ENCODE peak calls at places on chromosomes 3 and 15, in five cellular contexts. K, O, T, V and H are unnamed samples.
A peak's percentile ranks its signal among the peaks of the same experiment; 100 is the strongest.

GRCh38 chr3:142863965-142864924 is 24.6 kb downstream of the PCOLCE2 start:
- DNase-seq in K (no peak), T (no peak), O (peak; percentile 32), V (no peak), H (no peak)

GRCh38 chr15:101813803-101814534 is 2.0 kb downstream of the OR4F15 start:
- DNase-seq in V (no peak), T (no peak), K (no peak), O (no peak), H (no peak)

GRCh38 chr15:66323312-66323928 is 30.1 kb downstream of the DIS3L start:
- DNase-seq in T (no peak), V (no peak), K (peak; percentile 43), O (no peak), H (no peak)

GRCh38 chr3:195147649-195148121 is 123.3 kb downstream of the XXYLT1 start:
- DNase-seq in V (peak; percentile 37), K (no peak), T (peak; percentile 21), O (no peak), H (no peak)

GRCh38 chr3:168040624-168041208 is 55.0 kb downstream of the GOLIM4 start:
- DNase-seq in V (peak; percentile 90), O (peak; percentile 29), T (no peak), K (no peak), H (no peak)

GRCh38 chr3:119774419-119774818 is 7.5 kb upstream of the NR1I2 start:
- DNase-seq in T (no peak), K (no peak), O (no peak), V (no peak), H (no peak)

GRCh38 chr15:34362047-34362773 is 4.8 kb downstream of the LPCAT4 start:
- DNase-seq in O (peak; percentile 12), K (no peak), T (no peak), V (no peak), H (no peak)

GRCh38 chr3:122151480-122151879 is 32.0 kb upstream of the CASR start:
- DNase-seq in K (no peak), O (peak; percentile 66), V (no peak), T (no peak), H (no peak)

GRCh38 chr3:107699682-107700081 is 176.9 kb downstream of the BBX start:
- DNase-seq in O (peak; percentile 89), V (peak; percentile 23), T (no peak), K (no peak), H (no peak)

GRCh38 chr3:46062679-46063078 is 35.4 kb upstream of the XCR1 start:
- DNase-seq in T (no peak), O (no peak), K (no peak), V (no peak), H (no peak)

GRCh38 chr3:183626877-183627594 is 8.4 kb upstream of the KLHL24 start:
- DNase-seq in K (no peak), O (no peak), T (no peak), V (no peak), H (no peak)

GRCh38 chr3:166013073-166013679 is 176.0 kb upstream of the BCHE start:
- DNase-seq in V (peak; percentile 27), O (peak; percentile 18), T (no peak), K (peak; percentile 16), H (no peak)

GRCh38 chr15:48925714-48926223 is 38.0 kb downstream of the SHC4 start:
- DNase-seq in V (peak; percentile 81), O (peak; percentile 97), T (no peak), K (no peak), H (no peak)

GRCh38 chr3:88059380-88060160 is 515 bp downstream of the ZNF654 start:
- DNase-seq in T (peak; percentile 1), K (peak; percentile 18), O (no peak), V (no peak), H (no peak)

GRCh38 chr15:79858469-79858868 is 38.3 kb downstream of the MTHFS start:
- DNase-seq in K (no peak), V (peak; percentile 21), O (no peak), T (no peak), H (no peak)

GRCh38 chr15:92383528-92384326 is 10.0 kb upstream of the ST8SIA2 start:
- DNase-seq in T (no peak), K (peak; percentile 66), O (no peak), V (peak; percentile 30), H (peak; percentile 36)

GRCh38 chr15:43433661-43434303 is 59.2 kb downstream of the TP53BP1 start:
- DNase-seq in T (no peak), V (no peak), K (no peak), O (no peak), H (no peak)

GRCh38 chr15:41258706-41259471 is 27.8 kb downstream of the CHP1 start:
- DNase-seq in V (peak; percentile 62), O (peak; percentile 39), T (no peak), K (no peak), H (no peak)

GRCh38 chr3:74390121-74390870 is 224.2 kb downstream of the CNTN3 start:
- DNase-seq in V (no peak), O (no peak), T (no peak), K (no peak), H (no peak)

GRCh38 chr3:141331370-141332318 is 36.7 kb upstream of the ZBTB38 start:
- DNase-seq in K (no peak), V (peak; percentile 92), T (no peak), O (peak; percentile 89), H (no peak)

GRCh38 chr3:183534249-183534648 is 21.3 kb downstream of the KLHL6 start:
- DNase-seq in T (no peak), K (no peak), V (no peak), O (peak; percentile 40), H (no peak)

GRCh38 chr3:115660646-115661442 is 37.5 kb downstream of the GAP43 start:
- DNase-seq in T (no peak), K (no peak), O (no peak), V (no peak), H (no peak)

GRCh38 chr3:94308767-94309166 is 245.9 kb downstream of the NSUN3 start:
- DNase-seq in K (no peak), V (no peak), T (no peak), O (no peak), H (no peak)
- TF ChIP-seq CTCF in K (no peak), V (no peak), T (no peak), O (no peak), H (no peak)

GRCh38 chr3:55718956-55719355 is 231.8 kb upstream of the WNT5A start:
- DNase-seq in O (no peak), K (no peak), T (no peak), V (no peak), H (no peak)

GRCh38 chr3:55721716-55722484 is 234.8 kb upstream of the WNT5A start:
- DNase-seq in O (peak; percentile 27), K (peak; percentile 31), V (peak; percentile 37), T (no peak), H (no peak)

GRCh38 chr3:55719508-55719907 is 232.4 kb upstream of the WNT5A start:
- DNase-seq in O (no peak), T (no peak), K (no peak), V (no peak), H (no peak)

GRCh38 chr3:55718475-55718874 is 231.4 kb upstream of the WNT5A start:
- DNase-seq in K (no peak), T (no peak), V (peak; percentile 7), O (no peak), H (no peak)

DNA sequence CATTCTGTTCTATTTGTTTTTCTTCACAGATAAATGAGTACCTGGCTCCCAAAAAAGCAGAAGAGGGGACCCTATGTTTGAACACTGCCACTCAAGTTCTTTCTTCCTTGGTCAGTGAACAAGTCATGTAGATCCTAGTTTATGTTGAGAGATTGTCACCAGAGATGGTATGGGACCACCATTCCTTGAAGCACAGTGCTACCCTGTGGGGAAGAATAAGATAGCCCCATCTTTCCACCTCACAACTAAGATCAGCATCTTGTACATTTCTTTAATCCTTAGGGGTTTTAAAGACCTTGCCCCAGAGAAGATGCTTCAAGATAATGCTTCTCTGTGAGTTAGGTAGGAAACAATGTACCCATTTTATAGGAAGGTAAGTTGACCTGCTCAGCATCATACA is 233.5 kb upstream of the WNT5A start:
- DNase-seq in V (peak; percentile 23), O (peak; percentile 13), K (no peak), T (no peak), H (no peak)
- TF ChIP-seq CTCF in V (no peak), O (peak; percentile 23), K (peak; percentile 15), T (no peak), H (no peak)

DNA sequence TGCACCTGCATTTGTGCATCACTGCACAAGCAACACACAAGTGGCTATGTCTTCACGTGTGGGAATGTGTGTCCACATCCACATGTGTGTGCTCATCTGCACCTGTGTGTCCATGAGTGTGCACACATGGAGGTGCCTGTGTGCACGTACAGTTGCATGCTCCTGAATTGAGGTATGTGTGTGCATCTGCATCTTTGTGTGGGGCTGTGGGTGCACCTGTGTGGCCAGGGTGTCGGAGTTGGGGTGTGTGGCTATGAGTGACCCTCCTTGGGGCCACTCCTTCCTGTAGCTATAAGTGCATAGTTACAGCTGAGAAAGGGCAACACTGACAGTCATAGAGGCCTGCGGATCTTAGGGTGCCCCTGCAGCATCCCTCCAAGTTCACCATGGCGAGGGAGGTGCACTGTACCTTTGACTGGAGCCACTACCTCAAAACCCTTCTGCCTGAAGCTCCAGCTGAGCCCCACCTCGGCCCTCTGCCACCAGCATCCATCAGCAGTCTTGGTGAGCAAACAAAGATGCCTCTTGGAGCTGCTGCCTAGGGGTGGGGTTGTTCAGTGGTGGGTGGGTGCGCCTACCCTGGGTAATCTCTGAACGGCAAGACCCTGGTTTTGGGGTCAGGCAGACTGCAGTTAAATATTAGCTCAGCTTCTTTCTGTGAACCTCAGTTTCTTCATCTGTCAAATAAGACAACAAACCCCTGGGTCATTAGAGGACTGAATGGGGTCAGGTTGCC is 5.2 kb upstream of the HHATL start:
- DNase-seq in V (no peak), K (no peak), O (no peak), T (no peak), H (no peak)
- TF ChIP-seq CTCF in V (no peak), K (no peak), O (no peak), T (no peak), H (no peak)

GRCh38 chr3:138329984-138330293 is 288 bp upstream of the NME9 start:
- DNase-seq in O (no peak), K (no peak), V (no peak), T (no peak), H (no peak)

GRCh38 chr3:138329127-138329983 is at the start of gene NME9:
- DNase-seq in V (peak; percentile 92), T (peak; percentile 90), K (peak; percentile 98), O (peak; percentile 52), H (peak; percentile 93)

GRCh38 chr3:138328341-138328740 is 1.3 kb downstream of the NME9 start:
- DNase-seq in V (peak; percentile 69), O (no peak), K (no peak), T (no peak), H (no peak)

GRCh38 chr3:138332472-138333073 is 2.9 kb upstream of the NME9 start:
- DNase-seq in T (no peak), K (no peak), O (no peak), V (peak; percentile 68), H (no peak)

GRCh38 chr3:138331143-138331894 is 1.7 kb upstream of the NME9 start:
- DNase-seq in K (no peak), T (no peak), O (no peak), V (peak; percentile 24), H (no peak)
- TF ChIP-seq CTCF in K (no peak), T (no peak), O (peak; percentile 12), V (no peak), H (no peak)

GRCh38 chr15:52787123-52787503 is 3.0 kb downstream of the ONECUT1 start:
- DNase-seq in V (no peak), O (no peak), T (no peak), K (peak; percentile 24), H (no peak)
- TF ChIP-seq CTCF in V (no peak), O (no peak), T (no peak), K (no peak), H (no peak)